ENCODE peak calls at places on chromosomes 1 and 21, in four cellular contexts. One of them, this sample, is unnamed.

GRCh38 chr1:3467096-3468036 is 12.9 kb downstream of the ARHGEF16 start:
- DNase-seq in sciatic nerve: peak
- DNase-seq in stimulated activated CD8-positive, alpha-beta memory T cell treated with anti-CD3 and anti-CD28 coated beads, Interleukin-4, amount 100 ng/mL, for 1 hour: no peak
- DNase-seq in heart left ventricle: peak
- DNase-seq in this sample: no peak

GRCh38 chr21:34074283-34075098 is 1.1 kb downstream of the MRPS6 start:
- DNase-seq in sciatic nerve: no peak
- DNase-seq in stimulated activated CD8-positive, alpha-beta memory T cell treated with anti-CD3 and anti-CD28 coated beads, Interleukin-4, amount 100 ng/mL, for 1 hour: no peak
- DNase-seq in heart left ventricle: no peak
- DNase-seq in this sample: no peak

GRCh38 chr1:97377432-97378034 is 543.3 kb downstream of the DPYD start:
- DNase-seq in sciatic nerve: no peak
- DNase-seq in stimulated activated CD8-positive, alpha-beta memory T cell treated with anti-CD3 and anti-CD28 coated beads, Interleukin-4, amount 100 ng/mL, for 1 hour: no peak
- DNase-seq in heart left ventricle: no peak
- DNase-seq in this sample: no peak

GRCh38 chr1:236681184-236681583 is 5.1 kb upstream of the ACTN2 start:
- DNase-seq in sciatic nerve: no peak
- DNase-seq in stimulated activated CD8-positive, alpha-beta memory T cell treated with anti-CD3 and anti-CD28 coated beads, Interleukin-4, amount 100 ng/mL, for 1 hour: no peak
- DNase-seq in heart left ventricle: no peak
- DNase-seq in this sample: no peak

GRCh38 chr1:149846600-149847466 is 52.5 kb upstream of the BOLA1 start:
- DNase-seq in sciatic nerve: no peak
- DNase-seq in stimulated activated CD8-positive, alpha-beta memory T cell treated with anti-CD3 and anti-CD28 coated beads, Interleukin-4, amount 100 ng/mL, for 1 hour: no peak
- DNase-seq in heart left ventricle: no peak
- DNase-seq in this sample: no peak

GRCh38 chr1:232699814-232700213 is 69.9 kb upstream of the SIPA1L2 start:
- DNase-seq in sciatic nerve: no peak
- DNase-seq in stimulated activated CD8-positive, alpha-beta memory T cell treated with anti-CD3 and anti-CD28 coated beads, Interleukin-4, amount 100 ng/mL, for 1 hour: no peak
- DNase-seq in heart left ventricle: no peak
- DNase-seq in this sample: no peak

GRCh38 chr1:45569962-45570581 is 13.8 kb upstream of the NASP start:
- DNase-seq in sciatic nerve: peak
- DNase-seq in stimulated activated CD8-positive, alpha-beta memory T cell treated with anti-CD3 and anti-CD28 coated beads, Interleukin-4, amount 100 ng/mL, for 1 hour: peak
- DNase-seq in heart left ventricle: peak
- DNase-seq in this sample: peak

GRCh38 chr1:157956754-157957153 is 36.7 kb upstream of the KIRREL1 start:
- DNase-seq in sciatic nerve: no peak
- DNase-seq in stimulated activated CD8-positive, alpha-beta memory T cell treated with anti-CD3 and anti-CD28 coated beads, Interleukin-4, amount 100 ng/mL, for 1 hour: no peak
- DNase-seq in heart left ventricle: no peak
- DNase-seq in this sample: no peak

GRCh38 chr1:214843281-214843680 is 239.3 kb upstream of the KCNK2 start:
- DNase-seq in sciatic nerve: no peak
- DNase-seq in stimulated activated CD8-positive, alpha-beta memory T cell treated with anti-CD3 and anti-CD28 coated beads, Interleukin-4, amount 100 ng/mL, for 1 hour: no peak
- DNase-seq in heart left ventricle: no peak
- DNase-seq in this sample: no peak

GRCh38 chr1:154157520-154158306 is 2.8 kb upstream of the NUP210L start:
- DNase-seq in sciatic nerve: no peak
- DNase-seq in stimulated activated CD8-positive, alpha-beta memory T cell treated with anti-CD3 and anti-CD28 coated beads, Interleukin-4, amount 100 ng/mL, for 1 hour: peak
- DNase-seq in heart left ventricle: no peak
- DNase-seq in this sample: no peak